ENCODE peak calls at places on chromosomes 4 and X, in four cellular contexts. H is stomach, N is heart right ventricle, K is fibroblast of lung. A is an unnamed sample. For H3K9me3, the result is how much of the 10 kb centered on the place peaks cover.

GRCh38 chr4:111943796-111944203 is 201.5 kb upstream of the FAM241A start:
- DNase-seq in H (peak), N (no peak), K (peak), A (no peak)

GRCh38 chrX:23317799-23318724 is 16.6 kb upstream of the PTCHD1 start:
- DNase-seq in H (no peak), N (no peak), K (peak), A (peak)

GRCh38 chr4:4436244-4436823 is 49.4 kb downstream of the NSG1 start:
- DNase-seq in H (no peak), N (no peak), K (no peak), A (no peak)

GRCh38 chrX:103404225-103405008 is 28.1 kb downstream of the BEX3 start:
- DNase-seq in H (peak), N (peak), K (peak), A (peak)

GRCh38 chr4:144894525-144894924 is 203.5 kb downstream of the ANAPC10 start:
- DNase-seq in H (no peak), N (no peak), K (peak), A (no peak)

GRCh38 chrX:45164021-45164621 is 36.6 kb downstream of the DIPK2B start:
- DNase-seq in H (peak), N (peak), K (peak), A (no peak)

GRCh38 chrX:85903692-85904471 is 143.5 kb downstream of the CHM start:
- DNase-seq in H (no peak), N (no peak), K (no peak), A (no peak)

GRCh38 chr4:156594619-156595018 is 377.0 kb downstream of the PDGFC start:
- DNase-seq in H (peak), N (peak), K (no peak), A (no peak)

GRCh38 chr4:1206299-1207156 is 34.1 kb upstream of the SPON2 start:
- DNase-seq in H (no peak), N (no peak), K (no peak), A (no peak)

GRCh38 chr4:86831262-86832090 is 17.7 kb downstream of the SLC10A6 start:
- DNase-seq in H (no peak), N (no peak), K (peak), A (peak)

GRCh38 chrX:9188117-9188516 is 154.2 kb upstream of the FAM9B start:
- DNase-seq in H (no peak), N (no peak), K (no peak), A (no peak)

GRCh38 chr4:10048931-10049655 is 27.8 kb upstream of the SLC2A9 start:
- DNase-seq in H (no peak), N (no peak), K (no peak), A (no peak)

GRCh38 chr4:120026853-120027252 is 39.8 kb downstream of the MAD2L1 start:
- DNase-seq in H (no peak), N (no peak), K (no peak), A (no peak)
- H3K9me3 ChIP-seq in H (under half), N (under half), K (under half), A (under half)

DNA sequence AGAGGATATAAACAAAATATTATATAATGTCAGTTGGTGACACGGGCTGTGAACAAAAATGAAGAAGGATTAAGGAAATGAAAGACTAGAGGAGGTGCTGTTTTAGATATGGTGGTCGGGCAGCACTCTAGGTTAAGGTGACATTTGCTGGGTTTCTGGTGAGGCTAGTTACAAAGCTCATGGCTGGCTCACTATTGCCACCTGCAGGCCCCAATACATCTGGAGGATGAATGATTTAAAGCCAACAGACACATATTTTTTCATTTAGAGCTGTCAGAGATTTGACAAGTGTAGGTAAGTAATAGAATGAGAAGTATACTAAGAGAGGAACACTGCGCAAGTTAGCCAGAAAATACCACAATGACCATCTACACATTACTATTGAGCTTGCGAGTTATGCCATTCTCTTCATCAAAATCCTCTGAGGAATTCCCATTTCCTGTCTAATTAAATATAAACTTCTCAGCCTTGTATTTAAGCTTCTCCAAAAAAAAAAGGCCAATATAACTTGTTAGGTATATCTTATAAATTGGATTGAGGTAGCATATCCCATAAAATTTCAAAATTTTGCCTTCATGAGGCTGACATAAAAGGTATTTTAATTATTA is 6.4 kb upstream of the FGG start:
- DNase-seq in H (peak), N (no peak), K (peak), A (no peak)
- TF ChIP-seq CTCF in H (peak), N (peak), K (peak), A (peak)

GRCh38 chr4:134708026-134708425 is 506.4 kb upstream of the PABPC4L start:
- DNase-seq in H (no peak), N (no peak), K (peak), A (no peak)
- H3K9me3 ChIP-seq in H (under half), N (under half), K (under half), A (under half)

GRCh38 chrX:121407627-121408026 is 360.2 kb downstream of the GLUD2 start:
- DNase-seq in H (no peak), N (no peak), K (no peak), A (no peak)
- TF ChIP-seq CTCF in H (no peak), N (no peak), K (no peak), A (no peak)

GRCh38 chrX:106005684-106006083 is 32.8 kb downstream of the SERPINA7 start:
- DNase-seq in H (no peak), N (no peak), K (no peak), A (no peak)

GRCh38 chrX:106007815-106008214 is 30.7 kb downstream of the SERPINA7 start:
- DNase-seq in H (no peak), N (no peak), K (no peak), A (no peak)

GRCh38 chrX:106014119-106014775 is 24.3 kb downstream of the SERPINA7 start:
- DNase-seq in H (no peak), N (no peak), K (no peak), A (no peak)

DNA sequence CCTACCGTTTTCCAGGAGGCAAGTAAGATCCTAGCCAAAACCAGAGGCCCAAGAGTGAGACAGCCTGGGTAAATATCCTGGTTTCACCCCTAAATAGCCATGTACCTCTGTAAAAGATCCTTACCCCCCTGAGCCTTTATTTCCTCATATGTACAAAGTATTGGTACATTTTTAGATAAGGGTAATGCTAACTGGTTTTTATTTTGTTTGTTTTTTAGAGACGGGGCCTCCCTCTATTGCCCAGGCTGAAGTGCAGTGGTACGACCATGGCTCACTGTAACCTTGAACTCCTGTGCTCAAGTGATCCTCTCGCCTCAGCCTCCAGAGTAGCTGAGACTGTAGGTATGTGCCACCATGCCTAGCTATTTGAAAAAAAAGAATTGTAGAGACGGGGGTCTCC is 29.4 kb downstream of the SERPINA7 start:
- DNase-seq in H (no peak), N (no peak), K (no peak), A (no peak)
- H3K9me3 ChIP-seq in H (under half), N (under half), K (under half), A (under half)

GRCh38 chrX:149881081-149881711 is at the start of gene MAGEA8:
- DNase-seq in H (no peak), N (no peak), K (no peak), A (no peak)
- TF ChIP-seq CTCF in H (no peak), N (no peak), K (no peak), A (peak)

GRCh38 chr4:108111781-108112180 is 57.0 kb downstream of the LEF1 start:
- DNase-seq in H (no peak), N (no peak), K (no peak), A (no peak)
- H3K9me3 ChIP-seq in H (under half), N (under half), K (under half), A (under half)

DNA sequence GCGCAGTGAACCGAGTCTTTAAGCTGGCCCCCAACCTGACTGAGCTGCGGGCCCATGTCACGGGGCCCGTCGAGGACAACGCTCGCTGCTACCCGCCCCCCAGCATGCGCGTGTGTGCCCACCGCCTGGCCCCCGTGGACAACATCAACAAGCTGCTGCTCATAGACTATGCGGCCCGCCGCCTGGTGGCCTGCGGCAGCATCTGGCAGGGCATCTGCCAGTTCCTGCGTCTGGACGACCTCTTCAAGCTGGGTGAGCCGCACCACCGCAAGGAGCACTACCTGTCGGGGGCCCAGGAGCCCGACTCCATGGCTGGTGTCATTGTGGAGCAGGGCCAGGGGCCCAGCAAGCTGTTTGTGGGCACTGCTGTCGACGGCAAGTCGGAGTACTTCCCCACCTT is 2.2 kb downstream of the PLXNA3 start:
- DNase-seq in H (no peak), N (no peak), K (no peak), A (no peak)
- TF ChIP-seq CTCF in H (no peak), N (no peak), K (no peak), A (no peak)

GRCh38 chrX:75911716-75912115 is 126.7 kb upstream of the MAGEE2 start:
- DNase-seq in H (no peak), N (no peak), K (no peak), A (no peak)
- H3K9me3 ChIP-seq in H (under half), N (under half), K (under half), A (under half)

GRCh38 chr4:80918004-80918403 is 112.5 kb upstream of the BMP3 start:
- DNase-seq in H (no peak), N (no peak), K (peak), A (no peak)
- TF ChIP-seq CTCF in H (no peak), N (no peak), K (no peak), A (no peak)